ENCODE peak calls at places on chromosomes 11 and 22, in seven cellular contexts. One of them, this sample, is unnamed.

GRCh38 chr11:123755344-123755743 is 1.0 kb upstream of the OR6X1 start:
- DNase-seq in suprapubic skin: no peak
- DNase-seq in CD4-positive, CD25-positive, alpha-beta regulatory T cell: no peak
- DNase-seq in esophagus squamous epithelium: no peak
- DNase-seq in CD8-positive, alpha-beta T cell: no peak
- DNase-seq in effector memory CD4-positive, alpha-beta T cell: no peak
- DNase-seq in adrenal gland: no peak
- DNase-seq in this sample: no peak

GRCh38 chr22:44524806-44525205 is 26.8 kb upstream of the RTL6 start:
- DNase-seq in effector memory CD4-positive, alpha-beta T cell: no peak
- DNase-seq in CD4-positive, CD25-positive, alpha-beta regulatory T cell: no peak
- DNase-seq in adrenal gland: peak; percentile 10
- DNase-seq in esophagus squamous epithelium: no peak
- DNase-seq in CD8-positive, alpha-beta T cell: no peak
- DNase-seq in suprapubic skin: no peak
- DNase-seq in this sample: no peak

GRCh38 chr22:48923909-48924475 is 903.7 kb downstream of the BRD1 start:
- DNase-seq in CD8-positive, alpha-beta T cell: peak; percentile 4
- DNase-seq in effector memory CD4-positive, alpha-beta T cell: no peak
- DNase-seq in esophagus squamous epithelium: no peak
- DNase-seq in adrenal gland: no peak
- DNase-seq in CD4-positive, CD25-positive, alpha-beta regulatory T cell: no peak
- DNase-seq in suprapubic skin: no peak
- DNase-seq in this sample: peak; percentile 36

GRCh38 chr22:42947211-42947990 is 67.5 kb downstream of the PACSIN2 start:
- DNase-seq in suprapubic skin: no peak
- DNase-seq in CD4-positive, CD25-positive, alpha-beta regulatory T cell: no peak
- DNase-seq in CD8-positive, alpha-beta T cell: no peak
- DNase-seq in adrenal gland: peak; percentile 77
- DNase-seq in esophagus squamous epithelium: no peak
- DNase-seq in effector memory CD4-positive, alpha-beta T cell: no peak
- DNase-seq in this sample: no peak

GRCh38 chr22:30491381-30491780 is 14.1 kb downstream of the SEC14L4 start:
- DNase-seq in suprapubic skin: no peak
- DNase-seq in effector memory CD4-positive, alpha-beta T cell: no peak
- DNase-seq in CD8-positive, alpha-beta T cell: no peak
- DNase-seq in adrenal gland: no peak
- DNase-seq in CD4-positive, CD25-positive, alpha-beta regulatory T cell: no peak
- DNase-seq in esophagus squamous epithelium: no peak
- DNase-seq in this sample: no peak

GRCh38 chr11:73907191-73907590 is 30.4 kb downstream of the PAAF1 start:
- DNase-seq in CD4-positive, CD25-positive, alpha-beta regulatory T cell: no peak
- DNase-seq in esophagus squamous epithelium: no peak
- DNase-seq in adrenal gland: peak; percentile 73
- DNase-seq in suprapubic skin: no peak
- DNase-seq in CD8-positive, alpha-beta T cell: no peak
- DNase-seq in effector memory CD4-positive, alpha-beta T cell: no peak
- DNase-seq in this sample: no peak

GRCh38 chr11:9095421-9095820 is 4.0 kb upstream of the SCUBE2 start:
- DNase-seq in adrenal gland: peak; percentile 37
- DNase-seq in CD8-positive, alpha-beta T cell: no peak
- DNase-seq in suprapubic skin: no peak
- DNase-seq in CD4-positive, CD25-positive, alpha-beta regulatory T cell: no peak
- DNase-seq in effector memory CD4-positive, alpha-beta T cell: no peak
- DNase-seq in esophagus squamous epithelium: no peak
- DNase-seq in this sample: no peak

GRCh38 chr11:67113231-67113721 is 5.8 kb upstream of the KDM2A start:
- DNase-seq in effector memory CD4-positive, alpha-beta T cell: no peak
- DNase-seq in CD4-positive, CD25-positive, alpha-beta regulatory T cell: no peak
- DNase-seq in CD8-positive, alpha-beta T cell: peak; percentile 33
- DNase-seq in esophagus squamous epithelium: no peak
- DNase-seq in suprapubic skin: no peak
- DNase-seq in adrenal gland: no peak
- DNase-seq in this sample: no peak

GRCh38 chr22:44538071-44538470 is 40.0 kb upstream of the RTL6 start:
- DNase-seq in effector memory CD4-positive, alpha-beta T cell: no peak
- DNase-seq in CD8-positive, alpha-beta T cell: no peak
- DNase-seq in CD4-positive, CD25-positive, alpha-beta regulatory T cell: no peak
- DNase-seq in esophagus squamous epithelium: no peak
- DNase-seq in adrenal gland: no peak
- DNase-seq in suprapubic skin: no peak
- DNase-seq in this sample: no peak

GRCh38 chr11:9838961-9839360 is 175.1 kb downstream of the SWAP70 start:
- DNase-seq in effector memory CD4-positive, alpha-beta T cell: no peak
- DNase-seq in CD8-positive, alpha-beta T cell: no peak
- DNase-seq in esophagus squamous epithelium: no peak
- DNase-seq in suprapubic skin: no peak
- DNase-seq in CD4-positive, CD25-positive, alpha-beta regulatory T cell: no peak
- DNase-seq in adrenal gland: no peak
- DNase-seq in this sample: no peak

GRCh38 chr22:24583221-24583971 is 9.5 kb downstream of the LRRC75B start:
- DNase-seq in suprapubic skin: no peak
- DNase-seq in CD8-positive, alpha-beta T cell: no peak
- DNase-seq in esophagus squamous epithelium: no peak
- DNase-seq in CD4-positive, CD25-positive, alpha-beta regulatory T cell: no peak
- DNase-seq in effector memory CD4-positive, alpha-beta T cell: no peak
- DNase-seq in adrenal gland: no peak
- DNase-seq in this sample: no peak

GRCh38 chr11:134529212-134530096 is 117.4 kb upstream of the B3GAT1 start:
- DNase-seq in esophagus squamous epithelium: no peak
- DNase-seq in CD4-positive, CD25-positive, alpha-beta regulatory T cell: no peak
- DNase-seq in CD8-positive, alpha-beta T cell: peak; percentile 7
- DNase-seq in effector memory CD4-positive, alpha-beta T cell: no peak
- DNase-seq in suprapubic skin: peak; percentile 73
- DNase-seq in adrenal gland: peak; percentile 5
- DNase-seq in this sample: peak; percentile 49

GRCh38 chr22:20241579-20242392 is 26.3 kb downstream of the RTN4R start:
- DNase-seq in adrenal gland: no peak
- DNase-seq in CD8-positive, alpha-beta T cell: peak; percentile 15
- DNase-seq in CD4-positive, CD25-positive, alpha-beta regulatory T cell: no peak
- DNase-seq in effector memory CD4-positive, alpha-beta T cell: no peak
- DNase-seq in esophagus squamous epithelium: no peak
- DNase-seq in suprapubic skin: no peak
- DNase-seq in this sample: no peak

GRCh38 chr11:134014502-134014901 is 54.4 kb upstream of the JAM3 start:
- DNase-seq in suprapubic skin: no peak
- DNase-seq in CD4-positive, CD25-positive, alpha-beta regulatory T cell: no peak
- DNase-seq in esophagus squamous epithelium: no peak
- DNase-seq in adrenal gland: no peak
- DNase-seq in CD8-positive, alpha-beta T cell: no peak
- DNase-seq in effector memory CD4-positive, alpha-beta T cell: no peak
- DNase-seq in this sample: no peak

DNA sequence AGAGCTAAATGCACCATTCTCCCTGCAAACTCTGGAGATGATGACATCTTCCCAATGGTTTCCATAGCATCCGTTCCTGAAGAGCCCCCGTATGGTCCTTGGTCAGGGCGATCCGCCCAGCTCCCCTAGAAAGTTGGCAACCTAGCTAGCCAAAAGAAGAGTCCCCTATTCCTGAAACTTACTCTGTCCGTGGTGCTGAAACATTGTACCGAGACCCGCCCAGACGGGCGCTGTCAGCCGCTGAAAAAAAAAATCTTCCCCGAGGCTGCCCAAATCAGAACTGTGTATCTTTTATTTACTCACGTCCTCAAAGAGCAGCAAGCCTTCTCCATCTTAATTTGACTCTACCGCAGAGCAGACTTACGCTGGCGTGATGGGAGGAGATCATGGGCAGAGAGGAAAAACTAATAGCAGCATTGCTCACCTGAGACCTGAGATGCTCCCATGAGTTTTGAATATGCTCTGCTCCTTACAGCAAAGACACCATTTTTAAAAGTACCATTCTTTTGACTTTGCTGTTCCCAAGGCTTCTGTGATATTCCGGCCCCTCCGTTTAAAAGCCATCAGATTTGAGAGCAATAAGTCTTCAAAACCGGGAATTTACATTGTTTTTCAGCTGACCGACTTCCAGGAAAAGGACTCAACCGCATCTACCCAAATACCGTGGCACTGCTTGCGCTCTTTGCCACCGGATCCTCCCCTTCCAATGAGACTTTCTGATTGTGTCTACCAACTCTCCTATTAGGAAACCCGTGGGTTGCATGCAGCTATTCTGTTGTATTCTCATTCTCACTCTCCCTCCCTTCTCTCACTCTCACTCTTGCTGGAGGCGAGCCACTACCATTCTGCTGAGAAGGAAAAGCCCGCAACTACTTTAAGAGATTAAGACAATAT is at the start of gene SLC17A6:
- DNase-seq in CD8-positive, alpha-beta T cell: no peak
- DNase-seq in adrenal gland: no peak
- DNase-seq in esophagus squamous epithelium: no peak
- DNase-seq in suprapubic skin: no peak
- DNase-seq in effector memory CD4-positive, alpha-beta T cell: no peak
- DNase-seq in CD4-positive, CD25-positive, alpha-beta regulatory T cell: no peak
- DNase-seq in this sample: no peak
- H3K4me3 ChIP-seq in CD8-positive, alpha-beta T cell: no peak within 1 kb of the TSS
- H3K4me3 ChIP-seq in adrenal gland: no peak within 1 kb of the TSS
- H3K4me3 ChIP-seq in esophagus squamous epithelium: no peak within 1 kb of the TSS
- H3K4me3 ChIP-seq in suprapubic skin: no peak within 1 kb of the TSS
- H3K4me3 ChIP-seq in effector memory CD4-positive, alpha-beta T cell: no peak within 1 kb of the TSS
- H3K4me3 ChIP-seq in CD4-positive, CD25-positive, alpha-beta regulatory T cell: no peak within 1 kb of the TSS
- H3K4me3 ChIP-seq in this sample: no peak within 1 kb of the TSS

GRCh38 chr11:16744128-16744725 is 5.8 kb downstream of the C11orf58 start:
- DNase-seq in CD8-positive, alpha-beta T cell: no peak
- DNase-seq in adrenal gland: no peak
- DNase-seq in esophagus squamous epithelium: no peak
- DNase-seq in CD4-positive, CD25-positive, alpha-beta regulatory T cell: no peak
- DNase-seq in effector memory CD4-positive, alpha-beta T cell: no peak
- DNase-seq in suprapubic skin: no peak
- DNase-seq in this sample: no peak

GRCh38 chr11:16741473-16741872 is 3.0 kb downstream of the C11orf58 start:
- DNase-seq in effector memory CD4-positive, alpha-beta T cell: no peak
- DNase-seq in CD8-positive, alpha-beta T cell: no peak
- DNase-seq in esophagus squamous epithelium: no peak
- DNase-seq in CD4-positive, CD25-positive, alpha-beta regulatory T cell: no peak
- DNase-seq in adrenal gland: no peak
- DNase-seq in suprapubic skin: no peak
- DNase-seq in this sample: no peak

GRCh38 chr11:16739326-16739875 is 954 bp downstream of the C11orf58 start:
- DNase-seq in CD8-positive, alpha-beta T cell: no peak
- DNase-seq in suprapubic skin: no peak
- DNase-seq in adrenal gland: no peak
- DNase-seq in effector memory CD4-positive, alpha-beta T cell: no peak
- DNase-seq in CD4-positive, CD25-positive, alpha-beta regulatory T cell: no peak
- DNase-seq in esophagus squamous epithelium: no peak
- DNase-seq in this sample: no peak

GRCh38 chr11:16745950-16746349 is 7.5 kb downstream of the C11orf58 start:
- DNase-seq in esophagus squamous epithelium: no peak
- DNase-seq in CD8-positive, alpha-beta T cell: no peak
- DNase-seq in effector memory CD4-positive, alpha-beta T cell: no peak
- DNase-seq in suprapubic skin: no peak
- DNase-seq in adrenal gland: no peak
- DNase-seq in CD4-positive, CD25-positive, alpha-beta regulatory T cell: no peak
- DNase-seq in this sample: no peak

DNA sequence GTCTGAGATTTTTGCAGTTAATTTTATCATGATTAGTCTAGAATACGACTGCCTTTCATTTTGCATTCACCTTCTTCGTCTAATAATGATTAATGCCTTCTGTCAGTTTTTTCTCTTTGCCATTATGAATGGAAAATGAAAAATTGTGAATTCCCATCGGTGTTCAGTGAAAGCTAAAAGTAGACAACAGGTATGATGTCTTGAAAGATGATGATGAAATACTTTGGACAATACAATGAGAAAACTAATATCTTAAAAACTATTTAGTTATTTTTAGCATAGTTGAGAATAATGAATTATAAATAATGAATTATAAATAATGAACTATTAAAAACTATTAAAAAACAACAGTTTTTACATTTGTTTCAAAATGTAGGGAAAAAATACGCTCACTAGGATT is 5.0 kb downstream of the C11orf58 start:
- DNase-seq in effector memory CD4-positive, alpha-beta T cell: no peak
- DNase-seq in CD4-positive, CD25-positive, alpha-beta regulatory T cell: no peak
- DNase-seq in adrenal gland: no peak
- DNase-seq in esophagus squamous epithelium: no peak
- DNase-seq in CD8-positive, alpha-beta T cell: no peak
- DNase-seq in suprapubic skin: no peak
- DNase-seq in this sample: no peak
- H3K4me1 ChIP-seq in effector memory CD4-positive, alpha-beta T cell: peaks cover 33% of the 10 kb centered on the region
- H3K4me1 ChIP-seq in CD4-positive, CD25-positive, alpha-beta regulatory T cell: peaks cover 51% of the 10 kb centered on the region
- H3K4me1 ChIP-seq in adrenal gland: peaks cover 52% of the 10 kb centered on the region
- H3K4me1 ChIP-seq in esophagus squamous epithelium: peaks cover 12% of the 10 kb centered on the region
- H3K4me1 ChIP-seq in CD8-positive, alpha-beta T cell: peaks cover 56% of the 10 kb centered on the region
- H3K4me1 ChIP-seq in suprapubic skin: peaks cover 60% of the 10 kb centered on the region
- H3K4me1 ChIP-seq in this sample: no peaks in the 10 kb centered on the region

DNA sequence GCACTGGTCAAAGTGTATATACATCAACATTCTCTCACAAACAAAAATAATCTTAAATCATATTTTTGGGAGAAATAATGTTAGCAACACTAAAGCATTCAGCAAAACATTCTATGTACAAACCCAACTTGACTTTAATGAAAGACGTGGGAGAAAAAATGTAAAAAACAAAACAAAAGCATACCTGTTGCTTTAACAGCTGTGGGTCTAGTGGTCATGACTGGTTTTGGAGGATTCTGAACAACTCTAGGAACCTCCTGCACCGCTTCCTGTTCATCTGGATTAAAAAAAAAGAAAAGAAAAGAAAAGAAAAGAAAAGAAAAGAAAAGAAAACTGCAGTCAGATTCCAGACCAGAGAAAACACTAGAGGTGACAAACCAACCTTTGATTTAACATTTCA is 2.1 kb downstream of the FNBP4 start:
- DNase-seq in esophagus squamous epithelium: no peak
- DNase-seq in suprapubic skin: no peak
- DNase-seq in CD4-positive, CD25-positive, alpha-beta regulatory T cell: no peak
- DNase-seq in adrenal gland: no peak
- DNase-seq in CD8-positive, alpha-beta T cell: no peak
- DNase-seq in effector memory CD4-positive, alpha-beta T cell: no peak
- DNase-seq in this sample: no peak
- H3K4me3 ChIP-seq in esophagus squamous epithelium: peak overlapping the region; percentile 75
- H3K4me3 ChIP-seq in suprapubic skin: peak overlapping the region; percentile 78
- H3K4me3 ChIP-seq in CD4-positive, CD25-positive, alpha-beta regulatory T cell: peak overlapping the region; percentile 72
- H3K4me3 ChIP-seq in adrenal gland: no peak overlapping the region
- H3K4me3 ChIP-seq in CD8-positive, alpha-beta T cell: no peak overlapping the region
- H3K4me3 ChIP-seq in effector memory CD4-positive, alpha-beta T cell: no peak overlapping the region
- H3K4me3 ChIP-seq in this sample: no peak overlapping the region

GRCh38 chr22:39469681-39470461 is 13.1 kb downstream of the MGAT3 start:
- DNase-seq in effector memory CD4-positive, alpha-beta T cell: no peak
- DNase-seq in adrenal gland: no peak
- DNase-seq in suprapubic skin: no peak
- DNase-seq in esophagus squamous epithelium: no peak
- DNase-seq in CD4-positive, CD25-positive, alpha-beta regulatory T cell: no peak
- DNase-seq in CD8-positive, alpha-beta T cell: no peak
- DNase-seq in this sample: no peak
- H3K4me1 ChIP-seq in effector memory CD4-positive, alpha-beta T cell: peaks cover 14% of the 10 kb centered on the region
- H3K4me1 ChIP-seq in adrenal gland: peaks cover 21% of the 10 kb centered on the region
- H3K4me1 ChIP-seq in suprapubic skin: peaks cover 47% of the 10 kb centered on the region
- H3K4me1 ChIP-seq in esophagus squamous epithelium: peaks cover 20% of the 10 kb centered on the region
- H3K4me1 ChIP-seq in CD4-positive, CD25-positive, alpha-beta regulatory T cell: peaks cover 6% of the 10 kb centered on the region
- H3K4me1 ChIP-seq in CD8-positive, alpha-beta T cell: peaks cover 24% of the 10 kb centered on the region
- H3K4me1 ChIP-seq in this sample: no peaks in the 10 kb centered on the region

GRCh38 chr11:96081561-96081960 is 157.7 kb upstream of the MTMR2 start:
- DNase-seq in CD4-positive, CD25-positive, alpha-beta regulatory T cell: no peak
- DNase-seq in esophagus squamous epithelium: no peak
- DNase-seq in CD8-positive, alpha-beta T cell: no peak
- DNase-seq in adrenal gland: no peak
- DNase-seq in suprapubic skin: no peak
- DNase-seq in effector memory CD4-positive, alpha-beta T cell: no peak
- DNase-seq in this sample: no peak
- H3K4me3 ChIP-seq in CD4-positive, CD25-positive, alpha-beta regulatory T cell: no peak overlapping the region
- H3K4me3 ChIP-seq in esophagus squamous epithelium: no peak overlapping the region
- H3K4me3 ChIP-seq in CD8-positive, alpha-beta T cell: no peak overlapping the region
- H3K4me3 ChIP-seq in adrenal gland: no peak overlapping the region
- H3K4me3 ChIP-seq in suprapubic skin: no peak overlapping the region
- H3K4me3 ChIP-seq in effector memory CD4-positive, alpha-beta T cell: no peak overlapping the region
- H3K4me3 ChIP-seq in this sample: no peak overlapping the region

This sample was measured in right atrium auricular region.